ENCODE peak calls at places on chromosomes 1 and 21, in five cellular contexts. B is ovary, Y is adrenal gland, W is endodermal cell, V is GM23338. A is an unnamed sample. For H3K4me1, the result is how much of the 10 kb centered on the place peaks cover.

GRCh38 chr1:61318319-61319125 is 236.2 kb downstream of the NFIA start:
- DNase-seq in B (no peak), Y (peak), W (no peak), V (no peak), A (no peak)

GRCh38 chr1:55214903-55215193 is 316 bp downstream of the USP24 start:
- DNase-seq in B (peak), Y (peak), W (peak), V (peak), A (peak)

GRCh38 chr1:107460009-107460408 is 319.2 kb downstream of the NTNG1 start:
- DNase-seq in B (no peak), Y (no peak), W (no peak), V (no peak), A (no peak)

GRCh38 chr1:17624540-17625256 is 85.2 kb downstream of the ARHGEF10L start:
- DNase-seq in B (no peak), Y (peak), W (no peak), V (no peak), A (no peak)

GRCh38 chr1:173153503-173153902 is 53.6 kb downstream of the TNFSF4 start:
- DNase-seq in B (no peak), Y (no peak), W (no peak), V (no peak), A (no peak)

GRCh38 chr1:157558119-157558518 is 5.8 kb upstream of the FCRL5 start:
- DNase-seq in B (no peak), Y (no peak), W (no peak), V (no peak), A (no peak)

GRCh38 chr1:13751458-13751871 is 51.5 kb downstream of the PRDM2 start:
- DNase-seq in B (no peak), Y (no peak), W (no peak), V (no peak), A (no peak)

GRCh38 chr1:182181167-182181572 is 119.7 kb upstream of the ZNF648 start:
- DNase-seq in B (no peak), Y (no peak), W (no peak), V (no peak), A (no peak)

GRCh38 chr1:203581841-203582240 is 44.8 kb upstream of the ATP2B4 start:
- DNase-seq in B (no peak), Y (no peak), W (no peak), V (no peak), A (no peak)

GRCh38 chr1:53633073-53633704 is 105.8 kb downstream of the GLIS1 start:
- DNase-seq in B (no peak), Y (no peak), W (no peak), V (no peak), A (no peak)

GRCh38 chr1:57307382-57307781 is 116.5 kb downstream of the DAB1 start:
- DNase-seq in B (no peak), Y (no peak), W (peak), V (peak), A (peak)

GRCh38 chr1:66599346-66599745 is 65.4 kb downstream of the SGIP1 start:
- DNase-seq in B (no peak), Y (no peak), W (no peak), V (no peak), A (no peak)

GRCh38 chr1:243179714-243180113 is 75.4 kb downstream of the CEP170 start:
- DNase-seq in B (no peak), Y (no peak), W (no peak), V (no peak), A (no peak)

GRCh38 chr1:227273557-227273956 is 44.7 kb downstream of the CDC42BPA start:
- DNase-seq in B (no peak), Y (no peak), W (peak), V (peak), A (no peak)

GRCh38 chr1:159783724-159784123 is 3.0 kb downstream of the DUSP23 start:
- DNase-seq in B (no peak), Y (no peak), W (peak), V (peak), A (no peak)

GRCh38 chr1:204442376-204443259 is 31.0 kb upstream of the PPP1R15B start:
- DNase-seq in B (no peak), Y (no peak), W (no peak), V (no peak), A (no peak)

GRCh38 chr21:45290948-45291612 is 3.4 kb upstream of the POFUT2 start:
- DNase-seq in B (peak), Y (peak), W (peak), V (no peak), A (no peak)

GRCh38 chr1:232547938-232548484 is 81.9 kb downstream of the SIPA1L2 start:
- DNase-seq in B (no peak), Y (no peak), W (no peak), V (no peak), A (no peak)

GRCh38 chr1:116793357-116793935 is 39.2 kb downstream of the CD2 start:
- DNase-seq in B (no peak), Y (no peak), W (no peak), V (no peak), A (no peak)

GRCh38 chr21:27406297-27407009 is 439.6 kb upstream of the ADAMTS5 start:
- DNase-seq in B (no peak), Y (no peak), W (no peak), V (no peak), A (no peak)

GRCh38 chr1:201184307-201184706 is 6.3 kb upstream of the IGFN1 start:
- DNase-seq in B (no peak), Y (no peak), W (no peak), V (no peak), A (no peak)

GRCh38 chr1:203128691-203129500 is 1.4 kb downstream of the ADORA1 start:
- DNase-seq in B (no peak), Y (peak), W (peak), V (no peak), A (no peak)

GRCh38 chr1:41580021-41580420 is 95.5 kb upstream of the EDN2 start:
- DNase-seq in B (no peak), Y (peak), W (peak), V (no peak), A (no peak)

GRCh38 chr1:87880098-87880746 is 551.5 kb downstream of the LMO4 start:
- DNase-seq in B (no peak), Y (no peak), W (no peak), V (no peak), A (no peak)

GRCh38 chr1:151012684-151013471 is 4.6 kb downstream of the PRUNE1 start:
- DNase-seq in B (no peak), Y (no peak), W (no peak), V (no peak), A (peak)

GRCh38 chr1:27936370-27936769 is 1.6 kb downstream of the SMPDL3B start:
- DNase-seq in B (no peak), Y (no peak), W (no peak), V (no peak), A (no peak)

GRCh38 chr1:202017385-202018225 is 7.2 kb downstream of the ELF3 start:
- DNase-seq in B (no peak), Y (no peak), W (no peak), V (peak), A (peak)

GRCh38 chr21:42112857-42113256 is 41.7 kb downstream of the UMODL1 start:
- DNase-seq in B (no peak), Y (no peak), W (no peak), V (no peak), A (no peak)

GRCh38 chr1:88683516-88683847 is 591 bp upstream of the PKN2 start:
- DNase-seq in B (peak), Y (peak), W (peak), V (peak), A (peak)

GRCh38 chr1:54480201-54480848 is 67.7 kb upstream of the ACOT11 start:
- DNase-seq in B (no peak), Y (no peak), W (peak), V (peak), A (no peak)

GRCh38 chr1:174022080-174022975 is at the start of gene RC3H1:
- DNase-seq in B (peak), Y (peak), W (peak), V (peak), A (peak)

GRCh38 chr1:1430114-1430982 is 5.1 kb upstream of the VWA1 start:
- DNase-seq in B (peak), Y (peak), W (peak), V (peak), A (peak)

GRCh38 chr1:181250038-181250437 is 161.5 kb downstream of the IER5 start:
- DNase-seq in B (no peak), Y (no peak), W (no peak), V (no peak), A (no peak)

DNA sequence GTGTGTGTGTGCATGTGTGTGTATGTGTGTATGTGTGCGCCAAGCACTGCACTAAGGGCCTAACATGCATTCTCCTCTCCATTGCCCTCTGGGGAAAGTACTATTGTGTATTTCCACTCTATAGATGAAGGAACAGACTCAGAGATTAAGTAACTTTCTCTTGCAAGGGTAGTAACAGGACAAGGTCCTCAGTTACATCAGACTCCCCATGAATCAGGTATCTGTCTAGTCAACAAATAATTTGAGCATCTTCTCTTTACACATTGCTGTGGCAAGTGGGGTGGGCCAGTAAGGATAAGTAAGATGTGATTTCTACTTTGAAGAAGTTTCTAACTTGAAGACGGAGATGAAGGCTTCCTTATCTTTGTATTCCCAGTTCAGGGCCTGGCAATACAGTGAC is 5.0 kb upstream of the HTR1D start:
- DNase-seq in B (no peak), Y (no peak), W (no peak), V (no peak), A (no peak)
- H3K4me1 ChIP-seq in B (under half), Y (under half), W (under half), V (under half), A (under half)

GRCh38 chr1:81812712-81813111 is 12.0 kb downstream of the ADGRL2 start:
- DNase-seq in B (no peak), Y (no peak), W (no peak), V (no peak), A (no peak)
- H3K4me3 ChIP-seq in B (no peak), Y (no peak), W (no peak), V (no peak), A (no peak)

GRCh38 chr1:23747947-23748346 is 4.7 kb downstream of the ELOA start:
- DNase-seq in B (no peak), Y (no peak), W (no peak), V (no peak), A (no peak)

GRCh38 chr1:23756676-23757075 is 13.4 kb downstream of the ELOA start:
- DNase-seq in B (no peak), Y (peak), W (no peak), V (no peak), A (no peak)

GRCh38 chr1:23751815-23752200 is 8.5 kb downstream of the ELOA start:
- DNase-seq in B (no peak), Y (no peak), W (no peak), V (no peak), A (no peak)

GRCh38 chr1:23752909-23753308 is 9.6 kb downstream of the ELOA start:
- DNase-seq in B (no peak), Y (no peak), W (no peak), V (no peak), A (no peak)

GRCh38 chr1:23751050-23751814 is 8.0 kb downstream of the ELOA start:
- DNase-seq in B (no peak), Y (peak), W (peak), V (peak), A (no peak)
- TF ChIP-seq CTCF in B (no peak), Y (peak), W (peak), V (peak), A (peak)

GRCh38 chr1:43552813-43553212 is 22.1 kb downstream of the PTPRF start:
- DNase-seq in B (peak), Y (no peak), W (no peak), V (no peak), A (peak)
- H3K4me1 ChIP-seq in B (under half), Y (under half), W (under half), V (under half), A (under half)

GRCh38 chr1:9344426-9345200 is 51.9 kb downstream of the SPSB1 start:
- DNase-seq in B (no peak), Y (no peak), W (no peak), V (no peak), A (no peak)
- H3K4me3 ChIP-seq in B (no peak), Y (no peak), W (no peak), V (no peak), A (no peak)

DNA sequence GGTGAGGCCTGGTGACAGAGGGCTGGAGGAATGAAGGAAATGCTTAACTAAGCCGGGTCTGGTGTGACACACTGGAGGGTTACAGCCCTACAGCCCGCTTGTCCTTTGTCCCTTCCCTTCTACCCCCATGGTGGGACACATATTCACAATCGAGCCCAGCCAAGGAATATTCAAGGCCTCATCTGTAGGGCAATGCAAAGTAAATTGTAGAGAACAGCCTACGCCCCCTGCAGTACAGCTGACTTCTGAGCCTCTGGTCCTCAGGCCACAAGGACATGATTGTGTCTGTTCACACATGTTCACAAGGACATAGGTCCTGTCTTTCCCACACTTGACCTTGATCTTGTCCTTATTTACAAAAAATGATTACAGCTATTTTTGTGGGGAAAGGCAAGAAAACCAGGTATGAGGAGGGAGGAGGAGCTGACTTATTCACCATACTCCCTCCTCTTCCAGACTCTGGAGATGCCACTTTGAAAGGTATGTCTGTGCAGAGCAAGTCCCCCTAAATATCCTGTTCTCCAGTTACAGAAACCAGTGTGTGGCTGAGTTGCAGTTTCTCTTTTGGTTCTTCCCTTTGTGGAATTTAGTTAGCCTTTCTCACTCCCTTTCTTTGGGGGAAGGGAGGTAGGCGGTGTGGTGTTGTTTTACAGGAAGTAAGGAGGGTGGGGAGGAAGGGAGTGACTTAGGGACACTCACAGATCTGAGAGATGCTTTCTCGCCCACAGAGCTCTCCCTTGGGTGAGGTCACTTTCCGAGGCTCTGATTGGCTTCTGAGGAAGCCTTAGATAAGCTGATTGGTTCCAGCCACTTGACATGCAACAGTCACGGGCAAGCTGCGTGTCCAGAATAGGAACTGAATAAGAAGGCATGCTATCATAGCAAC is 14.6 kb downstream of the POLR3GL start:
- DNase-seq in B (peak), Y (peak), W (peak), V (peak), A (peak)
- TF ChIP-seq CTCF in B (no peak), Y (no peak), W (peak), V (peak), A (no peak)

GRCh38 chr1:12177156-12177998 is 10.6 kb downstream of the TNFRSF1B start:
- DNase-seq in B (no peak), Y (no peak), W (peak), V (no peak), A (no peak)

GRCh38 chr1:12179111-12179519 is 12.3 kb downstream of the TNFRSF1B start:
- DNase-seq in B (no peak), Y (peak), W (no peak), V (no peak), A (no peak)

GRCh38 chr1:12179638-12180121 is 12.9 kb downstream of the TNFRSF1B start:
- DNase-seq in B (no peak), Y (no peak), W (no peak), V (no peak), A (no peak)

GRCh38 chr1:12177999-12178441 is 11.2 kb downstream of the TNFRSF1B start:
- DNase-seq in B (no peak), Y (peak), W (no peak), V (peak), A (no peak)

DNA sequence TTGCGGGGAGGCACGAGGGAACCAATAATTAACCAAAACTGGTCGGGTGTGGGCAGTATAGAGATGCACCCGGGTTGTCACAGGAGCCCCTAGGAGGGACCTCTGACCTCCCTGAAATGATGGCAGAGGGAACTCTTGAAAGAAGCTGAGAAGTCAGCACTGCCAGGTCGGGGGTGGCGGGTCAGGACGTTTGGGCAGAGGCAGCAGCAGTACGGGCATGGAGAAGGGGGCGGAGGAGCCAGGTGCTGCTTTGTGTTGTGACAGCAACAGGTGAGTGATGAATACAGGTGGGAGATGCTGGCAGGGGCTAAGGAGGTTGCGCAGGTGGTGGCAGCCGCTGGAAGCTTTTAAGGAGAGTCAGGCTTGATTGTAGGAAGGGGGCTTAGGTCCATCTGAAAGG is 11.7 kb downstream of the TNFRSF1B start:
- DNase-seq in B (no peak), Y (no peak), W (no peak), V (no peak), A (no peak)
- H3K4me1 ChIP-seq in B (under half), Y (half or more), W (under half), V (under half), A (under half)

DNA sequence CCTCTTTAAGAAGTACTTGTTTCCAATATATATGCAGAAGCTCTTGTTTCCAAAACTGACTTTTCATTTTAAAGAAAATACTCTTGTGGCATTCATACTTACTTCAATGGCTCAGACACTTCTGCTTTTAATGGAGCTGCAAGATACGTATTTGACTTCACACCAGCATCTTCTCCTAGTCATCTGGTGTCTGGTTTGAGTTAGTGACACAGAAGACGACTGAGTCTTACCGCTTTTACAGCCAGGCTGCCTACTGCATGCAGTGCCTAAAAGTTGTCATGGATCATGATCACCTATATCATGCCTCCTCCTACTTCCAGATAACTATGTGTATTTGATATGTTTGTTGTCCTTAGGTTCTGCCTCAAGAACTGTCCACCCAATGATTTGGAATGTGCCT is 185.9 kb downstream of the TPR start:
- DNase-seq in B (no peak), Y (no peak), W (no peak), V (no peak), A (no peak)
- H3K4me3 ChIP-seq in B (no peak), Y (no peak), W (no peak), V (no peak), A (no peak)